ENCODE peak calls at places on chromosomes 7 and 10, in eight cellular contexts. J is adrenal gland, D is IMR-90, U is osteoblast, K is upper lobe of right lung, R is PC-3, E is colonic mucosa, N is neural progenitor cell. P is an unnamed sample. For H3K27me3, the result is how much of the 10 kb centered on the place peaks cover.

GRCh38 chr10:74078037-74078436 is 72.6 kb downstream of the AP3M1 start:
- DNase-seq in R (peak), D (peak), J (no peak), E (no peak), K (no peak), U (no peak), N (no peak), P (no peak)

GRCh38 chr10:95209509-95210127 is 15.6 kb downstream of the ACSM6 start:
- DNase-seq in E (no peak), U (no peak), K (no peak), D (no peak), R (peak), N (no peak), J (no peak), P (no peak)

GRCh38 chr7:106365252-106366005 is 80.6 kb upstream of the NAMPT start:
- DNase-seq in U (no peak), K (peak), N (no peak), R (peak), D (no peak), J (no peak), E (peak), P (no peak)

GRCh38 chr7:69826283-69826682 is 228.0 kb downstream of the AUTS2 start:
- DNase-seq in D (no peak), J (no peak), U (no peak), K (no peak), E (no peak), R (no peak), N (no peak), P (no peak)

GRCh38 chr10:103659674-103660363 is 166.3 kb downstream of the NEURL1 start:
- DNase-seq in E (peak), R (no peak), K (peak), J (peak), D (peak), U (peak), N (peak), P (no peak)

GRCh38 chr7:137934941-137935848 is 66.7 kb downstream of the CREB3L2 start:
- DNase-seq in U (no peak), K (no peak), E (no peak), N (no peak), J (no peak), D (no peak), R (no peak), P (no peak)

GRCh38 chr10:24784061-24784460 is 60.4 kb upstream of the ARHGAP21 start:
- DNase-seq in D (no peak), R (no peak), J (no peak), N (no peak), U (no peak), E (no peak), K (no peak), P (no peak)

GRCh38 chr7:141737118-141737835 is 881 bp upstream of the SSBP1 start:
- DNase-seq in E (peak), N (no peak), K (no peak), U (no peak), D (no peak), J (no peak), R (peak), P (no peak)

GRCh38 chr7:33388332-33388731 is 259.0 kb downstream of the BBS9 start:
- DNase-seq in U (no peak), N (no peak), J (no peak), D (peak), E (no peak), K (no peak), R (no peak), P (no peak)

GRCh38 chr7:96996111-96996936 is 9.0 kb upstream of the DLX6 start:
- DNase-seq in E (no peak), J (no peak), K (no peak), D (no peak), N (peak), R (no peak), U (no peak), P (no peak)

GRCh38 chr7:96996937-96997511 is 8.3 kb upstream of the DLX6 start:
- DNase-seq in K (no peak), J (no peak), N (peak), U (no peak), E (no peak), D (no peak), R (no peak), P (no peak)

GRCh38 chr7:96997512-96998032 is 7.8 kb upstream of the DLX6 start:
- DNase-seq in J (no peak), E (no peak), N (peak), D (no peak), U (no peak), R (no peak), K (no peak), P (no peak)

GRCh38 chr7:96993980-96994379 is 11.4 kb upstream of the DLX6 start:
- DNase-seq in R (no peak), N (no peak), K (no peak), E (no peak), U (no peak), J (no peak), D (no peak), P (no peak)

DNA sequence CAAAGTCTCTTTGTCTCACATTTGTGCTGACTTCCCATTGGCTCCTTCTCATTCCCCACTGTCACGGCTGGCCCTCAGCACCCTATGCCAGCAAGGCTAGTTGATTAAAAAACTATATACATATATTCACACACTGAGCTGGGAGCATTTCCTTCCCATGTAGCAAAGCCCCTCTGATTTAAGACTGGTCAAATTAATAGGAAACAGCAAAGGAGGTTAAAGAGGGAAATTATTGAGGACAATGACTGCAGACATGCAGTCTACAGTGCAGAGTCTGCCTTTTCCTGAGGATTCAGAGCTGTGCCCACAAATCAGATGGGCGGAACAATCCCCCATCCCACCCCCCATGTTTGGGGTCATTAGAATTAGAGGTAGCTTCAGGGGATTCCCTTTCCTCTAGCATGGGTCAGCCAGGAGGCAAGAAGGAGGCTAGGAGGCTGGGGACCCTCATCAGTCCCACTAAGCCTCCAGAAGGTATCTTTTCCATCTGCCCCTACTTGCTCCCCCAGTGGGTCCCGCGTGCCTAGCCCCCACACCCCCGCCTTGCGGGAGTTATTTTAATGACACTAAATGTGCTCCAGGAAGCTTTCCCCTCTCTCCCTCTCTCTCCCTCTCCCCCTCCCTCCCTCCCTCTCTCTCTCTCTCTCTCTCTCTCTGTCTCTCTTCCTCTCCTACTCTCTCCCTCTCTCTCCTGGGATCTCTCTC is 9.8 kb upstream of the DLX6 start:
- DNase-seq in N (peak), E (no peak), K (peak), J (no peak), D (no peak), R (no peak), U (no peak), P (no peak)
- H3K27me3 ChIP-seq in N (half or more), E (half or more), K (half or more), J (half or more), D (half or more), R (under half), U (under half), P (half or more)

GRCh38 chr10:133235265-133235664 is 2.4 kb upstream of the VENTX start:
- DNase-seq in J (no peak), E (no peak), U (no peak), D (no peak), R (no peak), K (peak), N (no peak), P (no peak)

GRCh38 chr10:133236411-133237240 is 1.0 kb upstream of the VENTX start:
- DNase-seq in K (no peak), E (no peak), D (no peak), R (no peak), N (peak), U (no peak), J (no peak), P (no peak)

GRCh38 chr10:133237241-133238065 is at the start of gene VENTX:
- DNase-seq in E (no peak), K (no peak), D (no peak), R (no peak), U (no peak), N (peak), J (no peak), P (no peak)

GRCh38 chr10:133238066-133238804 is 580 bp downstream of the VENTX start:
- DNase-seq in N (peak), D (no peak), J (no peak), E (no peak), R (no peak), K (no peak), U (no peak), P (no peak)

GRCh38 chr10:133235891-133236321 is 1.7 kb upstream of the VENTX start:
- DNase-seq in K (no peak), N (no peak), E (no peak), U (no peak), R (no peak), J (no peak), D (no peak), P (no peak)
- H3K27me3 ChIP-seq in K (half or more), N (half or more), E (under half), U (half or more), R (under half), J (half or more), D (half or more), P (half or more)

GRCh38 chr10:93074597-93075368 is 1.1 kb downstream of the CYP26A1 start:
- DNase-seq in K (no peak), R (no peak), N (peak), D (no peak), J (no peak), E (no peak), U (peak), P (no peak)

GRCh38 chr10:93075369-93076221 is 1.9 kb downstream of the CYP26A1 start:
- DNase-seq in N (peak), J (no peak), R (no peak), D (no peak), U (peak), K (no peak), E (no peak), P (no peak)

GRCh38 chr10:93074137-93074596 is 474 bp downstream of the CYP26A1 start:
- DNase-seq in R (peak), J (no peak), E (no peak), D (no peak), N (peak), K (no peak), U (peak), P (no peak)

GRCh38 chr10:93077860-93078337 is 4.2 kb downstream of the CYP26A1 start:
- DNase-seq in J (peak), N (no peak), D (no peak), U (peak), R (no peak), E (peak), K (no peak), P (no peak)

GRCh38 chr10:93076871-93077270 is 3.2 kb downstream of the CYP26A1 start:
- DNase-seq in R (no peak), E (no peak), J (no peak), U (peak), K (no peak), N (no peak), D (no peak), P (no peak)
- H3K27me3 ChIP-seq in R (under half), E (under half), J (under half), U (under half), K (half or more), N (half or more), D (half or more), P (under half)

GRCh38 chr7:76283254-76284159 is 19.0 kb upstream of the HSPB1 start:
- DNase-seq in U (peak), J (no peak), K (no peak), N (peak), D (no peak), R (no peak), E (no peak), P (no peak)
- H3K27me3 ChIP-seq in U (under half), J (under half), K (under half), N (half or more), D (under half), R (under half), E (under half), P (half or more)

GRCh38 chr10:2714597-2714996 is 352.8 kb upstream of the PFKP start:
- DNase-seq in U (no peak), N (no peak), J (no peak), K (no peak), D (no peak), E (no peak), R (no peak), P (no peak)

DNA sequence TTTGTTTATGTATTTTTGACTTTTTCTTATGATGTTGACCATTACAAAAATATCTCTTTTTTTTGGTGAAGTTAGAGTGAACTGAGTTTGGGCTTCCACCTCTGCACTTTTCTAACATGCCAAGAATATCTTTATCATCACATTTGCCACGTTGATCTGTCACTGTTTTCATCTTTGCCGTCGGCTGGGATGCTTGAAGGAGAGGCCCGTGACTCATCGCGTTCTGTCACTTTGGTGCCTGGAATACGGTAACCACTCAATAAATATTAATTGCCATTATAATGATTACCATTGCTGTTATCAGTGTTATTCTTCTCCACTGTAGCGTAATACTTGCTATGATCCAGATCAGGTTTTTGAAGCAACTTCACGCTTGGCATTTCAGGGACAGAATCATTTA is 350.8 kb upstream of the PFKP start:
- DNase-seq in D (no peak), R (no peak), E (no peak), J (no peak), K (no peak), N (no peak), U (no peak), P (no peak)
- H3K27me3 ChIP-seq in D (under half), R (under half), E (under half), J (under half), K (under half), N (under half), U (under half), P (under half)

GRCh38 chr7:140635821-140636220 is 4.8 kb downstream of the DENND2A start:
- DNase-seq in K (no peak), J (no peak), D (no peak), R (no peak), U (no peak), E (no peak), N (no peak), P (no peak)
- H3K27me3 ChIP-seq in K (under half), J (under half), D (under half), R (under half), U (under half), E (under half), N (under half), P (under half)